ENCODE peak calls at places on chromosome 14, in nine cellular contexts. W is lower leg skin, F is upper lobe of left lung, Y is HepG2, D is heart left ventricle, S is HCT116, X is vagina, T is body of pancreas, L is tibial nerve. C is an unnamed sample.

GRCh38 chr14:49940805-49941421 is 48.0 kb downstream of the ARF6 start:
- DNase-seq in T (no peak), S (no peak), F (no peak), D (no peak), L (no peak), W (no peak), Y (no peak), X (no peak), C (no peak)

GRCh38 chr14:68219407-68219806 is 399.8 kb downstream of the RAD51B start:
- DNase-seq in Y (no peak), W (no peak), D (no peak), X (no peak), T (no peak), S (no peak), L (no peak), F (no peak), C (no peak)

GRCh38 chr14:39085933-39086332 is 17.1 kb downstream of the SEC23A start:
- DNase-seq in S (no peak), D (no peak), X (no peak), W (no peak), Y (no peak), F (no peak), L (no peak), T (no peak), C (no peak)

GRCh38 chr14:102320033-102320660 is 601 bp downstream of the ZNF839 start:
- DNase-seq in T (peak; percentile 69), Y (no peak), D (peak; percentile 48), S (no peak), F (peak; percentile 32), L (no peak), W (no peak), X (no peak), C (no peak)

GRCh38 chr14:106840258-106840657 is 1313.9 kb downstream of the TMEM121 start:
- DNase-seq in D (no peak), W (no peak), T (no peak), L (no peak), S (no peak), Y (no peak), F (no peak), X (no peak), C (no peak)

GRCh38 chr14:25150934-25151790 is 101.2 kb upstream of the STXBP6 start:
- DNase-seq in X (no peak), S (peak; percentile 6), Y (peak; percentile 72), W (no peak), D (no peak), L (no peak), T (no peak), F (no peak), C (no peak)

GRCh38 chr14:29390046-29390841 is 537.4 kb downstream of the PRKD1 start:
- DNase-seq in Y (no peak), W (no peak), D (no peak), X (no peak), T (no peak), S (no peak), L (no peak), F (no peak), C (no peak)

GRCh38 chr14:105865266-105865903 is 339.0 kb downstream of the TMEM121 start:
- DNase-seq in T (no peak), L (peak; percentile 4), X (no peak), S (no peak), D (no peak), W (no peak), Y (no peak), F (peak; percentile 16), C (peak; percentile 10)

GRCh38 chr14:101705733-101706508 is 55.6 kb upstream of the PPP2R5C start:
- DNase-seq in X (no peak), T (peak; percentile 34), D (peak; percentile 81), Y (no peak), F (peak; percentile 78), S (no peak), L (peak; percentile 30), W (peak; percentile 56), C (peak; percentile 62)

GRCh38 chr14:40292664-40293063 is 860.4 kb upstream of the FBXO33 start:
- DNase-seq in T (no peak), S (no peak), X (no peak), W (no peak), Y (no peak), D (no peak), L (no peak), F (no peak), C (no peak)

GRCh38 chr14:79084861-79085260 is 914.7 kb downstream of the NRXN3 start:
- DNase-seq in L (no peak), D (no peak), Y (no peak), S (no peak), X (no peak), T (no peak), W (no peak), F (no peak), C (no peak)

GRCh38 chr14:94021416-94022157 is 4.6 kb upstream of the OTUB2 start:
- DNase-seq in S (no peak), F (no peak), X (no peak), L (no peak), D (no peak), W (no peak), T (no peak), Y (peak; percentile 42), C (no peak)

GRCh38 chr14:31934767-31935266 is 142.3 kb upstream of the ARHGAP5 start:
- DNase-seq in L (no peak), D (peak; percentile 47), S (peak; percentile 58), X (no peak), W (peak; percentile 29), F (no peak), T (peak; percentile 27), Y (peak; percentile 90), C (no peak)

GRCh38 chr14:102998393-102998792 is 59.0 kb downstream of the CDC42BPB start:
- DNase-seq in X (no peak), L (no peak), F (no peak), W (no peak), D (no peak), S (no peak), Y (no peak), T (no peak), C (peak; percentile 25)

DNA sequence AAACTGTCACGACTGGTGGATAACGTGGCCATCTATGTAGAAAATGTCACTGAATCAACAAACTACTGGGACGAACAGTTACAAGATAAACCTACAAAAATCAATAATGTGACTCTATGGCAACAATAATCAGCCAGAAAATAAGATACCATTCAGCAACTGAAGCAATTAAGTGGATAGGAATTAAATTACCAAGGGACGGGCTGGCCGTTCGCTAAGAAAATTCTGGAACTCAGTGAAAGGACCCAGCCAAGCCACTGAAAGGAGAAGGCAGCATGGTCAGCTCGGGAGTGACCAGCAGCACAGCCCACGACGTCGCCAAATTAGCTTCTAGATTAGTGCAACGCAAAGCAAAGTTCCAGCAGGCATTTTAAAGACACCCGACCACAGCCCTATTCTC is 33.6 kb upstream of the TMEM179 start:
- DNase-seq in T (no peak), S (no peak), X (no peak), F (no peak), Y (no peak), W (no peak), L (no peak), D (no peak), C (no peak)
- TF ChIP-seq POLR2A in T (no peak), S (no peak), X (no peak), F (no peak), Y (no peak), W (no peak), L (no peak), D (no peak), C (no peak)

DNA sequence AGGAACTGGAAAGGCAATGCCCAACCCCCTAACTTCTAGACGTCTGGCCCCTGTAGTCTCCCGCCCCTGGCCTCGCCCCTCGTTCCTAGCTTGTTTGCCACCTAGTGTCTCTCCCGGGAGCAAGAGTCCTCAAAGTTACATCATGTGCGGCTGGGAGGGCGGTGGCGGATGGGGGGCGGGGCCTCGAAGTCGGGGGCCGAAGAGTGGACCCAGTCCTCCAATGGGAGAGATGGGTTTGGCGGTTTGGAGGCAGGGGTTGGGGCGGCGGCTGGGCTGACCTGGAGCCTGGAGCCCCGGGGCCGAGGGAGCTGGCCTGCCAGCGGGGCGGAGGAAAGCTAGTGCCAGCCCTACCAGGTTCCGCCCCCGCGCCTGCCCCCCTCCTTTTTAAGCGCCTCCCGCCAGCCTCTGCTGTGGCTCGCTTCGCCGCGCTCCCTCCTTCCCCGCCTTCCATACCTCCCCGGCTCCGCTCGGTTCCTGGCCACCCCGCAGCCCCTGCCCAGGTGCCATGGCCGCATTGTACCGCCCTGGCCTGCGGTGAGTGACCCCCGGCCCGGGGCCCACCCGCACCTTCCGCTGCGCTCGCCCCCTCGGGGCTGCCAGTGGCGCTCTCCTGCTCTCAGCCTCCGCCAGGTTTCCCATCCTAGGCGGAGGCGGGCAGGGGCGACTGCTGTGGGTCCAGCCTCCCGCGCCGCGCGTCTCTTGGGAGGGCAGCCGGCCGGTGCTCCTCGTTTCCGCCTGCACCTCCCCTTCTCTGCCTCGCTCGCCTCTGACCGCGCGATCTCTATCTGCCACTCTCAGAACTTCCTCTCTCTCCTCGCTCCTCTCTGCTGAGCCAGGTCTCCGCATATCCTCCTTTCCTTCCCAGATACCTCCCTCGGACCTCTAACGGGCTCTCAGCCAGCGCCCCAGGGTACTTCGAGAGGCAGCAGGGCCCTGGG is at the start of gene PCK2:
- DNase-seq in F (peak; percentile 99), Y (peak; percentile 99), S (peak; percentile 85), L (peak; percentile 91), X (no peak), W (peak; percentile 93), D (peak; percentile 91), T (peak; percentile 97), C (peak; percentile 99)
- TF ChIP-seq POLR2A in F (peak; percentile 88), Y (no peak), S (peak; percentile 98), L (peak; percentile 63), X (peak; percentile 51), W (no peak), D (peak; percentile 62), T (peak; percentile 97), C (peak; percentile 97)

GRCh38 chr14:73759183-73759713 is 45.1 kb upstream of the PNMA1 start:
- DNase-seq in T (peak; percentile 63), D (peak; percentile 91), Y (no peak), W (no peak), F (peak; percentile 66), X (no peak), L (peak; percentile 61), S (no peak), C (peak; percentile 69)
- TF ChIP-seq POLR2A in T (no peak), D (no peak), Y (no peak), W (no peak), F (no peak), X (no peak), L (no peak), S (no peak), C (no peak)

DNA sequence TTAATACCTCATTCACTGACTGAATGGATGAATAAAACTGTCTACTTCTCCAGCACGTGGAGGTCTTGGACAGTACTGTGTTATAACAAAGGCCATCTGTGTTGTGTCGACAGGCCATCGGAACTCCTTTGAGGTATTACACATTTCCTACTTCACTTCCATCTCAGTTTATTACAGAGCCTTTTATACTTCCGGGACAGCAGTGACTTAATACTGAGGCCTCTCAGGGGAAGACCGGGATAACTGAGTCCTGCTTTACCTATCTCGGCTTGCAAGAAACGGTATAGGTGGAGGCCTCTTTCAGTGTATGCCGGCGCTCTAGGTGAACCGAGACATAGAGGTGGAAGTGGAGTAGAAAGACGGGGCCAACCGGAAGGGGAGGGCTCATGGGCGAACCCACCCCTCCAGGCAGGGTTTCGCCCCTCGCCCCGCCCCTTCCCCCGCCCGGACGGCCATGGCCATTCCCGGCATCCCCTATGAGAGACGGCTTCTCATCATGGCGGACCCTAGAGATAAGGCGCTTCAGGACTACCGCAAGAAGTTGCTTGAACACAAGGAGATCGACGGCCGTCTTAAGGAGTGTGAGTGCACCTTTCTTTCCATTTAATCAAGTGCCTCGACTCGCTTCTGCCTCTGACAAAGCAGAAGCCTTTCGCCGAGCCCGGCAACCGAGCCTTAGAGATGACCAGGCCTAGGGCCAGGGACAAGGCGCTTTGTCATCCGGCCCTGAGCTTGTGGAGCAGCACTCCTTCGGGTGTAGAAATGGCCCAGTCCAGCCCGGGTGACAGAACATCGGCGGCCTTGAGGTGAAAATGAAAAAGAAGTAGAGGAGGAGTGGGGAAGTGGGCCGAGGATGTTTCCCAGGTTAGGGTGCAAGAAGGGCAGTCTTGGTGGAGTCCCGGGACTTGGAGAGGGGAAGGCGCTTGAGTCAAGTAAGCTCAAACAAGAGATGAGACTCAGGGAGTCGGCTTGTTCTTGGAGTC is at the start of gene PSMC6:
- DNase-seq in S (peak; percentile 78), W (peak; percentile 93), F (peak; percentile 97), X (no peak), D (peak; percentile 97), Y (peak; percentile 89), L (peak; percentile 88), T (peak; percentile 95), C (peak; percentile 97)
- TF ChIP-seq POLR2A in S (peak; percentile 95), W (no peak), F (peak; percentile 86), X (peak; percentile 43), D (peak; percentile 58), Y (peak; percentile 90), L (peak; percentile 71), T (peak; percentile 94), C (peak; percentile 91)

C was measured in right lobe of liver.